ENCODE peak calls at places on chromosomes 3 and 15, in four cellular contexts. F, G, I and V are unnamed samples.

GRCh38 chr15:83654379-83655236 is 685 bp downstream of the ADAMTSL3 start:
- DNase-seq in G (peak), F (no peak), I (no peak), V (no peak)

GRCh38 chr3:117557008-117557407 is 847.4 kb downstream of the TUSC7 start:
- DNase-seq in F (no peak), I (no peak), G (no peak), V (no peak)

GRCh38 chr15:65365229-65365628 is 12.6 kb downstream of the IGDCC3 start:
- DNase-seq in F (no peak), G (peak), I (no peak), V (no peak)

GRCh38 chr3:197088370-197088769 is 58.8 kb upstream of the MELTF start:
- DNase-seq in F (no peak), I (peak), G (no peak), V (no peak)

GRCh38 chr15:75052972-75053747 is 29.8 kb downstream of the PPCDC start:
- DNase-seq in F (no peak), G (no peak), I (no peak), V (no peak)

GRCh38 chr15:93042691-93043378 is 46.2 kb downstream of the RGMA start:
- DNase-seq in F (no peak), I (no peak), G (no peak), V (no peak)

GRCh38 chr15:64905119-64905831 is 6.4 kb upstream of the ANKDD1A start:
- DNase-seq in G (peak), I (peak), F (no peak), V (peak)

GRCh38 chr15:22895465-22896190 is 57.2 kb downstream of the NIPA2 start:
- DNase-seq in F (no peak), I (no peak), G (peak), V (no peak)

GRCh38 chr15:31049122-31049521 is 52.4 kb downstream of the TRPM1 start:
- DNase-seq in G (no peak), F (no peak), I (no peak), V (no peak)

GRCh38 chr15:76342382-76343201 is 6.0 kb downstream of the ISL2 start:
- DNase-seq in F (no peak), G (peak), I (no peak), V (no peak)

GRCh38 chr15:25230442-25230841 is 208.4 kb downstream of the UBE3A start:
- DNase-seq in I (no peak), G (no peak), F (no peak), V (no peak)